ENCODE peak calls at places on chromosome 14, in four cellular contexts. H is HCT116, V is K562, E is HepG2. R is an unnamed sample.

GRCh38 chr14:51298895-51299294 is 58.8 kb downstream of the TMX1 start:
- DNase-seq in H (no peak), V (no peak), E (no peak), R (no peak)

GRCh38 chr14:42994001-42994736 is 1387.5 kb downstream of the LRFN5 start:
- DNase-seq in H (no peak), E (no peak), V (no peak), R (no peak)

GRCh38 chr14:94360945-94361565 is 27.3 kb downstream of the SERPINA1 start:
- DNase-seq in E (peak; percentile 50), H (no peak), V (no peak), R (no peak)

GRCh38 chr14:87888136-87888999 is 104.6 kb downstream of the GALC start:
- DNase-seq in H (no peak), V (peak; percentile 37), E (peak; percentile 14), R (no peak)

GRCh38 chr14:72891666-72892102 is 2.2 kb downstream of the DPF3 start:
- DNase-seq in E (no peak), H (no peak), V (no peak), R (no peak)

GRCh38 chr14:54374117-54374884 is 22.5 kb upstream of the CDKN3 start:
- DNase-seq in V (no peak), E (peak; percentile 76), H (no peak), R (no peak)

GRCh38 chr14:53355581-53356112 is 202.5 kb upstream of the DDHD1 start:
- DNase-seq in V (no peak), E (no peak), H (peak; percentile 39), R (no peak)

GRCh38 chr14:23359167-23359626 is 5.8 kb downstream of the EFS start:
- DNase-seq in H (no peak), E (no peak), V (no peak), R (no peak)

GRCh38 chr14:34930591-34931069 is 52.2 kb upstream of the SRP54 start:
- DNase-seq in E (no peak), H (no peak), V (no peak), R (no peak)

GRCh38 chr14:97641827-97642226 is 844.6 kb downstream of the VRK1 start:
- DNase-seq in H (no peak), E (no peak), V (no peak), R (no peak)

GRCh38 chr14:67618617-67619063 is 1.1 kb upstream of the ARG2 start:
- DNase-seq in V (peak; percentile 47), E (peak; percentile 75), H (no peak), R (no peak)

GRCh38 chr14:54881761-54882401 is 20.7 kb downstream of the GCH1 start:
- DNase-seq in H (no peak), V (no peak), E (no peak), R (no peak)

GRCh38 chr14:34059037-34059924 is 108.4 kb upstream of the EGLN3 start:
- DNase-seq in H (no peak), V (peak; percentile 42), E (no peak), R (no peak)

GRCh38 chr14:103372017-103372416 is 13.2 kb upstream of the MARK3 start:
- DNase-seq in E (no peak), H (no peak), V (no peak), R (no peak)

GRCh38 chr14:103372552-103373304 is 12.5 kb upstream of the MARK3 start:
- DNase-seq in V (peak; percentile 51), H (peak; percentile 72), E (peak; percentile 48), R (peak; percentile 82)

GRCh38 chr14:103377522-103378041 is 7.6 kb upstream of the MARK3 start:
- DNase-seq in H (no peak), E (no peak), V (no peak), R (no peak)

GRCh38 chr14:103370087-103370486 is 15.1 kb upstream of the MARK3 start:
- DNase-seq in H (no peak), V (no peak), E (no peak), R (no peak)

GRCh38 chr14:103374121-103374520 is 11.1 kb upstream of the MARK3 start:
- DNase-seq in H (no peak), E (no peak), V (no peak), R (no peak)
- TF ChIP-seq TCF7L2 in H (no peak), E (no peak), V (no peak), R (no peak)

GRCh38 chr14:44107156-44107555 is 399.9 kb downstream of the FSCB start:
- DNase-seq in V (no peak), E (no peak), H (no peak), R (no peak)

GRCh38 chr14:44109041-44109440 is 398.0 kb downstream of the FSCB start:
- DNase-seq in V (no peak), H (no peak), E (no peak), R (no peak)

GRCh38 chr14:44113769-44114730 is 393.0 kb downstream of the FSCB start:
- DNase-seq in V (no peak), E (no peak), H (no peak), R (no peak)

GRCh38 chr14:44112774-44113460 is 394.2 kb downstream of the FSCB start:
- DNase-seq in H (no peak), V (no peak), E (no peak), R (no peak)

DNA sequence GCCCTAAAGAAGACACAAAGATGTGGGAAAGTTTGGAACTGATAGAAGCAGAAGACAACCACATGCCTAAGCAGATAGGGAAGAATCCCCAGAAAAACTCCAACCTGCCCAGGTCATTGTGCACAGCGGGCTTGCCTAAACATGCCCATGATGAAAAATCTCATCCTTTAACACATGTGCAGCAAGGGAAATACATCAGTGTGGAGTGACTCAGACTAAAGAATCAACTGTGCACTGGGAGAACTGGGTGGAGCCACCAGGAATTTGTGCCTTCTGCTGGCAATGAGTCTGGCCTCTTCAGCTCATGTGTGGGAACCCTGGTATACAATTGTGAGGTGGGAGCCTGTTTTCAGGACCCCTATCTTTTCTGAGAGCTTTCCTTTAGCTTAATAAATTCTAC is 398.5 kb downstream of the FSCB start:
- DNase-seq in H (no peak), E (no peak), V (no peak), R (no peak)
- TF ChIP-seq TCF7L2 in H (no peak), E (no peak), V (no peak), R (no peak)

DNA sequence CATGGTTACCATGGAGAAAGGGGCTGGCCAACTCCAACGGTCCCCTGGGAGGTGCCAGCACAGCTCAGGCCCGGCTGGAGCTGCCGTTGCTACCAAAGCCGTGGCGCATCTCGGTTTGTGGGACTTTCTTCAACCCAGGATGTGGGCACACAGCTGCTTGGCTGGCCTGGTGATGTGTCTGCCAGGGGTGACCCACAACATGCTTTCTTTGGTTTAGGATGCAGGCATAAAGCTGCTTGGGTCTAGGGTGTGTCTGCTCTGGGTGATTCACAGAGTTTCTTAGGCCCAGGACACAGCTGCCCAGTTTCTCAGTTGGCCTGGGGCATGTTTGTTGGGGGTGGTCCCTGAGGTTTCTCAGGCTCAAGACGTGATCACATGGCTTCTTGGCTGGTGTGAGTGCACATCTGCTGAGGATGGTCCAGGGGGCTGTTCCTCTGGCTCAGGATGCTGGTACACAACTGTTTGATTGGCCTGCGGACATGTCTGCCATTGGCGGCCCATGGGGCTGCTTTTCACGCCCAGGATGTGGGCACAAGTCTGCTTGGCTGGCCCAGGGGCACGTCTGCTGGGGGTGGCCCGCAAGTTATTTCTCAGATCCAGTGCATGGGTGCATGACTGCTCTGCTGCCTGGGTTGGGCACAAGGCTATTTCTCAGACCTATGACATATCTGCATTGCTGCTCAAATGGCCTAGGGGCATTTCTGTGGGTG is 26.0 kb upstream of the GTF2A1 start:
- DNase-seq in E (no peak), V (no peak), H (no peak), R (no peak)
- TF ChIP-seq TCF7L2 in E (no peak), V (no peak), H (no peak), R (no peak)

GRCh38 chr14:56271988-56272387 is 153.8 kb downstream of the PELI2 start:
- DNase-seq in E (no peak), H (no peak), V (no peak), R (no peak)
- TF ChIP-seq TCF7L2 in E (no peak), H (no peak), V (no peak), R (no peak)

GRCh38 chr14:105167303-105168092 is 1.1 kb downstream of the JAG2 start:
- DNase-seq in E (no peak), H (no peak), V (peak; percentile 75), R (no peak)

GRCh38 chr14:105168979-105169507 is 467 bp upstream of the JAG2 start:
- DNase-seq in E (no peak), H (no peak), V (peak; percentile 73), R (no peak)

GRCh38 chr14:105169776-105170655 is 1.4 kb upstream of the JAG2 start:
- DNase-seq in E (no peak), H (no peak), V (no peak), R (no peak)

GRCh38 chr14:105168093-105168420 is 519 bp downstream of the JAG2 start:
- DNase-seq in H (no peak), V (peak; percentile 56), E (no peak), R (no peak)

GRCh38 chr14:105168496-105168978 is at the start of gene JAG2:
- DNase-seq in H (no peak), E (no peak), V (no peak), R (no peak)
- TF ChIP-seq TCF7L2 in H (no peak), E (no peak), V (no peak), R (no peak)

DNA sequence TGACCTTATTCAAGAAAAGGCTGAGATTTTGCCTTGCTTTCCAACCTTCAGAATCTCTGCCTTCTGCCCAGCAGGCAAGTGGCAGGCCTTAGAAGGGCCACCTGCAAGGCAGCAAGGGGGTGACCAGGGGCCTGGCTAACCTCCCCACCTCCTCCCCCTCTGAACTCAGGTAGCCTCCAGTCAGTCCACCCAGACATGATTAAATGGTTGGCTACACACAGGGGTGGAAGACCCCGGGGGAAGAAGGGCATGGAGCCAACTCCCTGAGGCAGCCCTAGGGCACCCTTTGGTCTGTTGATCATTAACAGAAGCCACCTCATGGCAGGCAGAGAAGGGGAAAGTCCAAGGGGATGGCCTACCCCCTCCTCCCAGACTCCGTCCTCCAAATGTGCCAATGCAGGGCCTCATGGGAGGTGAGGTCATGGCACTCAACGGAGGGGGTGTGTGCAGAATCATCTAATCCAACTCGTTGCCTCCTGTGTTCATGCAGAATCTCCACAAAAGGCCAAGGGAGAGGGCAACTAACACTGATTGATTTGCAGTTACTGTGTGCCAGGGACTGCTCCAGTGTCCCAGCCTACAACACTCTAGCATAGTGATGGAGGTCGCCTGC is 8.5 kb downstream of the ZFP36L1 start:
- DNase-seq in H (no peak), E (peak; percentile 99), V (no peak), R (no peak)
- TF ChIP-seq TCF7L2 in H (no peak), E (no peak), V (no peak), R (no peak)

GRCh38 chr14:91947196-91948184 is at the start of gene FBLN5:
- DNase-seq in V (peak; percentile 55), H (no peak), E (no peak), R (no peak)
- TF ChIP-seq TCF7L2 in V (no peak), H (no peak), E (no peak), R (no peak)

GRCh38 chr14:89365071-89365801 is 51.8 kb downstream of the FOXN3 start:
- DNase-seq in V (no peak), E (no peak), H (no peak), R (no peak)
- TF ChIP-seq TCF7L2 in V (no peak), E (no peak), H (no peak), R (no peak)

GRCh38 chr14:77151245-77151644 is 9.7 kb upstream of the ZDHHC22 start:
- DNase-seq in V (peak; percentile 31), E (no peak), H (no peak), R (no peak)
- TF ChIP-seq TCF7L2 in V (no peak), E (no peak), H (no peak), R (no peak)

GRCh38 chr14:101925152-101925551 is 39.2 kb upstream of the DYNC1H1 start:
- DNase-seq in V (no peak), E (no peak), H (no peak), R (no peak)
- TF ChIP-seq TCF7L2 in V (no peak), E (no peak), H (no peak), R (no peak)